ENCODE peak calls at places on chromosomes 16 and 17, in ten cellular contexts. One of them, this sample, is unnamed.
A peak's percentile ranks its signal among the peaks of the same experiment; 100 is the strongest.

GRCh38 chr16:48560692-48561091 is 49.3 kb downstream of the N4BP1 start:
- DNase-seq in left colon: no peak
- DNase-seq in GDM1: no peak
- DNase-seq in mucosa of gallbladder: no peak
- DNase-seq in mammary epithelial cell: no peak
- DNase-seq in type B pancreatic cell: no peak
- DNase-seq in T-helper 2 cell: no peak
- DNase-seq in left kidney: no peak
- DNase-seq in cardiac fibroblast: no peak
- DNase-seq in astrocyte of the cerebellum: no peak
- DNase-seq in this sample: no peak

GRCh38 chr17:74527756-74528155 is 3.5 kb downstream of the CD300LB start:
- DNase-seq in left colon: no peak
- DNase-seq in GDM1: no peak
- DNase-seq in mucosa of gallbladder: no peak
- DNase-seq in mammary epithelial cell: no peak
- DNase-seq in type B pancreatic cell: peak; percentile 15
- DNase-seq in T-helper 2 cell: no peak
- DNase-seq in left kidney: no peak
- DNase-seq in cardiac fibroblast: no peak
- DNase-seq in astrocyte of the cerebellum: no peak
- DNase-seq in this sample: no peak

GRCh38 chr16:35574454-35575431 is 2115.3 kb downstream of the TP53TG3F start:
- DNase-seq in left colon: no peak
- DNase-seq in GDM1: no peak
- DNase-seq in mucosa of gallbladder: no peak
- DNase-seq in mammary epithelial cell: no peak
- DNase-seq in type B pancreatic cell: no peak
- DNase-seq in T-helper 2 cell: no peak
- DNase-seq in left kidney: no peak
- DNase-seq in cardiac fibroblast: no peak
- DNase-seq in astrocyte of the cerebellum: no peak
- DNase-seq in this sample: no peak

GRCh38 chr16:11363927-11364258 is 18.6 kb downstream of the RMI2 start:
- DNase-seq in left colon: no peak
- DNase-seq in GDM1: no peak
- DNase-seq in mucosa of gallbladder: no peak
- DNase-seq in mammary epithelial cell: no peak
- DNase-seq in type B pancreatic cell: no peak
- DNase-seq in T-helper 2 cell: no peak
- DNase-seq in left kidney: no peak
- DNase-seq in cardiac fibroblast: no peak
- DNase-seq in astrocyte of the cerebellum: no peak
- DNase-seq in this sample: no peak

GRCh38 chr16:31464348-31464769 is 5.1 kb downstream of the ARMC5 start:
- DNase-seq in left colon: no peak
- DNase-seq in GDM1: no peak
- DNase-seq in mucosa of gallbladder: no peak
- DNase-seq in mammary epithelial cell: no peak
- DNase-seq in type B pancreatic cell: no peak
- DNase-seq in T-helper 2 cell: no peak
- DNase-seq in left kidney: no peak
- DNase-seq in cardiac fibroblast: no peak
- DNase-seq in astrocyte of the cerebellum: no peak
- DNase-seq in this sample: no peak

GRCh38 chr16:59698341-59698979 is 964.3 kb upstream of the GOT2 start:
- DNase-seq in left colon: no peak
- DNase-seq in GDM1: no peak
- DNase-seq in mucosa of gallbladder: no peak
- DNase-seq in mammary epithelial cell: peak; percentile 74
- DNase-seq in type B pancreatic cell: no peak
- DNase-seq in T-helper 2 cell: no peak
- DNase-seq in left kidney: peak; percentile 19
- DNase-seq in cardiac fibroblast: peak; percentile 3
- DNase-seq in astrocyte of the cerebellum: peak; percentile 54
- DNase-seq in this sample: no peak

GRCh38 chr17:42653179-42654124 is 5.6 kb upstream of the TUBG2 start:
- DNase-seq in left colon: no peak
- DNase-seq in GDM1: no peak
- DNase-seq in mucosa of gallbladder: peak; percentile 49
- DNase-seq in mammary epithelial cell: no peak
- DNase-seq in type B pancreatic cell: no peak
- DNase-seq in T-helper 2 cell: no peak
- DNase-seq in left kidney: peak; percentile 68
- DNase-seq in cardiac fibroblast: peak; percentile 89
- DNase-seq in astrocyte of the cerebellum: no peak
- DNase-seq in this sample: no peak

GRCh38 chr16:29898786-29899515 is 399 bp downstream of the SEZ6L2 start:
- DNase-seq in left colon: peak; percentile 72
- DNase-seq in GDM1: no peak
- DNase-seq in mucosa of gallbladder: no peak
- DNase-seq in mammary epithelial cell: no peak
- DNase-seq in type B pancreatic cell: no peak
- DNase-seq in T-helper 2 cell: no peak
- DNase-seq in left kidney: peak; percentile 45
- DNase-seq in cardiac fibroblast: no peak
- DNase-seq in astrocyte of the cerebellum: no peak
- DNase-seq in this sample: no peak

GRCh38 chr17:48626470-48627241 is 498 bp upstream of the HOXB9 start:
- DNase-seq in left colon: peak; percentile 84
- DNase-seq in GDM1: no peak
- DNase-seq in mucosa of gallbladder: no peak
- DNase-seq in mammary epithelial cell: no peak
- DNase-seq in type B pancreatic cell: no peak
- DNase-seq in T-helper 2 cell: peak; percentile 29
- DNase-seq in left kidney: peak; percentile 96
- DNase-seq in cardiac fibroblast: no peak
- DNase-seq in astrocyte of the cerebellum: no peak
- DNase-seq in this sample: peak; percentile 77

GRCh38 chr16:84537431-84538151 is 33.1 kb upstream of the MEAK7 start:
- DNase-seq in left colon: no peak
- DNase-seq in GDM1: no peak
- DNase-seq in mucosa of gallbladder: no peak
- DNase-seq in mammary epithelial cell: no peak
- DNase-seq in type B pancreatic cell: no peak
- DNase-seq in T-helper 2 cell: no peak
- DNase-seq in left kidney: peak; percentile 73
- DNase-seq in cardiac fibroblast: no peak
- DNase-seq in astrocyte of the cerebellum: no peak
- DNase-seq in this sample: no peak

GRCh38 chr17:41511130-41511529 is 5.7 kb upstream of the KRT13 start:
- DNase-seq in left colon: peak; percentile 67
- DNase-seq in GDM1: no peak
- DNase-seq in mucosa of gallbladder: no peak
- DNase-seq in mammary epithelial cell: no peak
- DNase-seq in type B pancreatic cell: no peak
- DNase-seq in T-helper 2 cell: no peak
- DNase-seq in left kidney: no peak
- DNase-seq in cardiac fibroblast: no peak
- DNase-seq in astrocyte of the cerebellum: no peak
- DNase-seq in this sample: peak; percentile 72

GRCh38 chr16:49460786-49461470 is 87.3 kb downstream of the C16orf78 start:
- DNase-seq in left colon: no peak
- DNase-seq in GDM1: no peak
- DNase-seq in mucosa of gallbladder: no peak
- DNase-seq in mammary epithelial cell: no peak
- DNase-seq in type B pancreatic cell: peak; percentile 45
- DNase-seq in T-helper 2 cell: no peak
- DNase-seq in left kidney: no peak
- DNase-seq in cardiac fibroblast: no peak
- DNase-seq in astrocyte of the cerebellum: no peak
- DNase-seq in this sample: no peak

This sample was measured in NCI-H774.